ENCODE peak calls at places on chromosomes 16 and 17, in eight cellular contexts. P is stromal cell of bone marrow, G is NCI-H2081, Y is HL-60, S is cardiac septum, F is upper lobe of right lung, N is HTR-8/SVneo, X is ELR. D is an unnamed sample.

GRCh38 chr16:60077791-60078280 is 1343.7 kb upstream of the GOT2 start:
- DNase-seq in P (no peak), G (no peak), Y (peak; percentile 44), S (no peak), F (no peak), N (no peak), X (no peak), D (no peak)

GRCh38 chr17:68353121-68353521 is 61.8 kb downstream of the ARSG start:
- DNase-seq in P (no peak), G (no peak), Y (no peak), S (no peak), F (no peak), N (no peak), X (peak; percentile 31), D (no peak)

GRCh38 chr17:67602974-67603373 is 114.8 kb upstream of the NOL11 start:
- DNase-seq in P (no peak), G (peak; percentile 79), Y (no peak), S (no peak), F (no peak), N (peak; percentile 52), X (peak; percentile 69), D (no peak)

GRCh38 chr17:1920948-1921351 is 91.1 kb downstream of the RPA1 start:
- DNase-seq in P (no peak), G (no peak), Y (no peak), S (no peak), F (no peak), N (no peak), X (no peak), D (no peak)

GRCh38 chr16:70684146-70685060 is 1.4 kb downstream of the MTSS2 start:
- DNase-seq in P (no peak), G (no peak), Y (no peak), S (no peak), F (no peak), N (no peak), X (no peak), D (peak; percentile 91)

GRCh38 chr17:50661795-50662391 is 27.2 kb downstream of the ABCC3 start:
- DNase-seq in P (peak; percentile 76), G (peak; percentile 36), Y (no peak), S (no peak), F (peak; percentile 77), N (peak; percentile 95), X (peak; percentile 96), D (no peak)

GRCh38 chr17:17983376-17983775 is 10.7 kb downstream of the DRC3 start:
- DNase-seq in P (no peak), G (no peak), Y (no peak), S (no peak), F (peak; percentile 47), N (no peak), X (no peak), D (peak; percentile 57)

GRCh38 chr16:71428883-71429282 is 13.0 kb downstream of the TLE7 start:
- DNase-seq in P (no peak), G (no peak), Y (no peak), S (no peak), F (no peak), N (peak; percentile 80), X (peak; percentile 83), D (no peak)

GRCh38 chr16:77788196-77789084 is at the start of gene VAT1L:
- DNase-seq in P (no peak), G (peak; percentile 13), Y (peak; percentile 15), S (no peak), F (no peak), N (peak; percentile 56), X (peak; percentile 34), D (no peak)

GRCh38 chr17:45424769-45425124 is 7.9 kb downstream of the ARHGAP27 start:
- DNase-seq in P (no peak), G (no peak), Y (no peak), S (no peak), F (no peak), N (no peak), X (no peak), D (no peak)

GRCh38 chr16:89319883-89320716 is 102.6 kb downstream of the ZNF778 start:
- DNase-seq in P (peak; percentile 72), G (no peak), Y (no peak), S (no peak), F (no peak), N (peak; percentile 84), X (peak; percentile 96), D (peak; percentile 92)

GRCh38 chr16:11253009-11253994 is 2.7 kb downstream of the SOCS1 start:
- DNase-seq in P (no peak), G (no peak), Y (no peak), S (no peak), F (no peak), N (no peak), X (peak; percentile 70), D (no peak)

GRCh38 chr17:40437095-40437732 is 6.0 kb upstream of the IGFBP4 start:
- DNase-seq in P (no peak), G (no peak), Y (peak; percentile 86), S (no peak), F (no peak), N (no peak), X (no peak), D (peak; percentile 46)

GRCh38 chr16:8634991-8635736 is 13.7 kb downstream of the METTL22 start:
- DNase-seq in P (no peak), G (no peak), Y (no peak), S (no peak), F (no peak), N (no peak), X (peak; percentile 23), D (no peak)

GRCh38 chr17:50834786-50835562 is 412 bp upstream of the WFIKKN2 start:
- DNase-seq in P (no peak), G (no peak), Y (no peak), S (no peak), F (no peak), N (no peak), X (no peak), D (peak; percentile 72)

GRCh38 chr17:156094-156621 is 18.8 kb downstream of the SCGB1C2 start:
- DNase-seq in P (no peak), G (no peak), Y (no peak), S (peak; percentile 61), F (no peak), N (no peak), X (no peak), D (peak; percentile 88)

GRCh38 chr16:54052271-54052670 is 234.3 kb downstream of the IRX3 start:
- DNase-seq in P (no peak), G (no peak), Y (no peak), S (no peak), F (no peak), N (no peak), X (no peak), D (no peak)

GRCh38 chr17:75785016-75785769 is 587 bp downstream of the UNK start:
- DNase-seq in P (peak; percentile 80), G (peak; percentile 93), Y (no peak), S (peak; percentile 96), F (peak; percentile 97), N (peak; percentile 75), X (peak; percentile 94), D (no peak)

GRCh38 chr16:68909099-68909733 is 65.9 kb downstream of the TANGO6 start:
- DNase-seq in P (no peak), G (no peak), Y (no peak), S (no peak), F (no peak), N (no peak), X (no peak), D (no peak)

GRCh38 chr17:73644145-73645049 is at the start of gene SDK2:
- DNase-seq in P (no peak), G (peak; percentile 66), Y (no peak), S (no peak), F (peak; percentile 62), N (no peak), X (no peak), D (no peak)

GRCh38 chr16:27226476-27226875 is 23.1 kb downstream of the KDM8 start:
- DNase-seq in P (no peak), G (peak; percentile 63), Y (no peak), S (no peak), F (no peak), N (no peak), X (no peak), D (peak; percentile 90)

GRCh38 chr16:82395212-82395611 is 225.2 kb upstream of the MPHOSPH6 start:
- DNase-seq in P (no peak), G (no peak), Y (no peak), S (no peak), F (no peak), N (no peak), X (no peak), D (no peak)

D was measured in chondrocyte.